ENCODE peak calls at places on chromosomes 2 and 18, in six cellular contexts. M, D, Q, X, Z and W are unnamed samples.

GRCh38 chr2:58237741-58238140 is 3.4 kb downstream of the FANCL start:
- DNase-seq in M (no peak), D (no peak), Q (no peak), X (no peak), Z (no peak), W (no peak)

GRCh38 chr2:20352230-20353216 is 1.9 kb upstream of the PUM2 start:
- DNase-seq in M (peak), D (no peak), Q (no peak), X (no peak), Z (no peak), W (no peak)

GRCh38 chr18:11946756-11947155 is 34.6 kb upstream of the IMPA2 start:
- DNase-seq in M (no peak), D (no peak), Q (no peak), X (no peak), Z (no peak), W (no peak)

GRCh38 chr2:45706028-45706427 is 54.6 kb downstream of the PRKCE start:
- DNase-seq in M (no peak), D (no peak), Q (no peak), X (no peak), Z (no peak), W (no peak)

GRCh38 chr2:102142829-102143449 is 393 bp downstream of the IL1R1 start:
- DNase-seq in M (no peak), D (no peak), Q (no peak), X (no peak), Z (no peak), W (no peak)

GRCh38 chr2:156399950-156400703 is 36.1 kb upstream of the GPD2 start:
- DNase-seq in M (peak), D (peak), Q (peak), X (peak), Z (peak), W (peak)

GRCh38 chr2:154855113-154855512 is 156.6 kb downstream of the KCNJ3 start:
- DNase-seq in M (no peak), D (no peak), Q (no peak), X (no peak), Z (no peak), W (no peak)

GRCh38 chr18:58239879-58240278 is 195.9 kb downstream of the NEDD4L start:
- DNase-seq in M (no peak), D (no peak), Q (no peak), X (no peak), Z (no peak), W (no peak)

GRCh38 chr2:169086893-169087467 is 17.6 kb downstream of the DHRS9 start:
- DNase-seq in M (no peak), D (no peak), Q (no peak), X (no peak), Z (no peak), W (no peak)

GRCh38 chr2:175595139-175595538 is 406.9 kb downstream of the LNPK start:
- DNase-seq in M (no peak), D (no peak), Q (no peak), X (no peak), Z (no peak), W (no peak)

GRCh38 chr2:25835906-25836305 is 42.4 kb downstream of the ASXL2 start:
- DNase-seq in M (no peak), D (no peak), Q (no peak), X (no peak), Z (no peak), W (no peak)

GRCh38 chr18:72799106-72799505 is 68.7 kb downstream of the NETO1 start:
- DNase-seq in M (no peak), D (no peak), Q (no peak), X (no peak), Z (no peak), W (no peak)

GRCh38 chr2:25960920-25961319 is 21.4 kb downstream of the KIF3C start:
- DNase-seq in M (no peak), D (no peak), Q (no peak), X (no peak), Z (no peak), W (no peak)

GRCh38 chr2:240818543-240819403 is 1.2 kb downstream of the KIF1A start:
- DNase-seq in M (peak), D (no peak), Q (no peak), X (no peak), Z (no peak), W (no peak)

GRCh38 chr2:241485172-241485911 is 23.0 kb downstream of the STK25 start:
- DNase-seq in M (no peak), D (no peak), Q (no peak), X (no peak), Z (no peak), W (no peak)

GRCh38 chr2:15092691-15093090 is 460.2 kb downstream of the LRATD1 start:
- DNase-seq in M (no peak), D (no peak), Q (no peak), X (no peak), Z (no peak), W (no peak)
- TF ChIP-seq TAF1 in M (no peak), D (no peak), Q (no peak), X (no peak), Z (no peak), W (no peak)

GRCh38 chr2:23241611-23242245 is 143.3 kb upstream of the KLHL29 start:
- DNase-seq in M (no peak), D (no peak), Q (no peak), X (no peak), Z (no peak), W (no peak)
- TF ChIP-seq TAF1 in M (no peak), D (no peak), Q (no peak), X (no peak), Z (no peak), W (no peak)

DNA sequence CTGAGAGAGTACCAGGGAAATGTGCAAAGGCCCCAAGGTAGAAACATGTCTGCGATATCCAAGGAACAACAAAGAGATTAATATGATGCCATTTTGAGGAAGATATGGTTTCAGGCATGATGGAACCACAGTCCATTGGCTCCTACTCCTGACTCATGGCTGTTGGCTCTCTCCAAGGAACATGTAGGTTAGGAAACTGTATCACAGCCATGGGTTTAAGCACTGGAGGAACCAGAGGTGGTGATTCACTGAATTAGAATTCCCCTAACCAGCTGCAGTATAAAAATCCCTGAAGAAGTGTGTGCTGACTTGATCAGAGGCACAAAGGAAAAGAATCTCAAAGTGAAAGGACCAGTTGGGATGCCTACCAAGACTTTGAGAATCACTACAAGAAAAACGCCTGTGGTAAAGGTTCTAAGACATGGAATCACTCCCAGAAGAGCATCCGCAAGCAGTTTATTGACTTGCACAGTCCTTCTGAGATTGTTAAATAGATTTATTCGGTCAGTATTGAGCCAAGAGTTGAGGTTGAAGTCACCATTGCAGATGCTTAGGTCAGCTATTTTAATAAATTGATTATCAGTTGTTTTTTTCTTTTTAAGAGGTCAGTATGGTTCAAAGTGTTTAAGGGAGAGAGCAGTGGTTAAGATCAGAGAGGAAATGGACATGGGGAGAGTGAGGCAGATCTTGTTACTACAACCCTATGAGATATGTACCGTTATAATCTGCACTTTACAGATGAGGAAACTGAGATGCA is 110.7 kb upstream of the OTX1 start:
- DNase-seq in M (no peak), D (no peak), Q (no peak), X (no peak), Z (no peak), W (no peak)
- TF ChIP-seq TAF1 in M (no peak), D (no peak), Q (no peak), X (no peak), Z (no peak), W (no peak)

GRCh38 chr18:36544036-36544725 is 246.7 kb downstream of the FHOD3 start:
- DNase-seq in M (no peak), D (no peak), Q (no peak), X (no peak), Z (no peak), W (no peak)
- TF ChIP-seq TAF1 in M (no peak), D (no peak), Q (no peak), X (no peak), Z (no peak), W (no peak)

GRCh38 chr2:44314354-44314753 is 39.1 kb downstream of the SLC3A1 start:
- DNase-seq in M (peak), D (no peak), Q (no peak), X (no peak), Z (no peak), W (no peak)

GRCh38 chr2:44305882-44306281 is 30.6 kb downstream of the SLC3A1 start:
- DNase-seq in M (no peak), D (no peak), Q (no peak), X (no peak), Z (no peak), W (no peak)

GRCh38 chr2:44315945-44316344 is 40.7 kb downstream of the SLC3A1 start:
- DNase-seq in M (no peak), D (no peak), Q (no peak), X (no peak), Z (no peak), W (no peak)

GRCh38 chr2:44310287-44310686 is 35.0 kb downstream of the SLC3A1 start:
- DNase-seq in M (no peak), D (no peak), Q (no peak), X (no peak), Z (no peak), W (no peak)
- TF ChIP-seq TAF1 in M (no peak), D (no peak), Q (no peak), X (no peak), Z (no peak), W (no peak)

GRCh38 chr2:85547089-85547858 is 8.3 kb downstream of the MAT2A start:
- DNase-seq in M (no peak), D (no peak), Q (no peak), X (no peak), Z (no peak), W (no peak)
- TF ChIP-seq TAF1 in M (no peak), D (no peak), Q (no peak), X (no peak), Z (no peak), W (no peak)

GRCh38 chr2:62738981-62739936 is 33.7 kb downstream of the EHBP1 start:
- DNase-seq in M (no peak), D (no peak), Q (no peak), X (no peak), Z (no peak), W (no peak)
- TF ChIP-seq TAF1 in M (no peak), D (no peak), Q (no peak), X (no peak), Z (no peak), W (no peak)

GRCh38 chr2:191105082-191105481 is 45.7 kb downstream of the STAT4 start:
- DNase-seq in M (no peak), D (no peak), Q (no peak), X (no peak), Z (no peak), W (no peak)
- TF ChIP-seq TAF1 in M (no peak), D (no peak), Q (no peak), X (no peak), Z (no peak), W (no peak)

GRCh38 chr2:120177973-120178372 is 45.2 kb downstream of the TMEM185B start:
- DNase-seq in M (no peak), D (no peak), Q (no peak), X (peak), Z (no peak), W (no peak)

GRCh38 chr2:120175000-120175581 is 48.1 kb downstream of the TMEM185B start:
- DNase-seq in M (peak), D (peak), Q (no peak), X (no peak), Z (no peak), W (no peak)

GRCh38 chr2:120180066-120180465 is 43.1 kb downstream of the TMEM185B start:
- DNase-seq in M (no peak), D (no peak), Q (no peak), X (no peak), Z (no peak), W (no peak)

GRCh38 chr2:120176526-120176925 is 46.7 kb downstream of the TMEM185B start:
- DNase-seq in M (no peak), D (no peak), Q (no peak), X (no peak), Z (no peak), W (no peak)

GRCh38 chr2:120177011-120177621 is 46.1 kb downstream of the TMEM185B start:
- DNase-seq in M (no peak), D (peak), Q (no peak), X (peak), Z (peak), W (peak)
- TF ChIP-seq TAF1 in M (no peak), D (no peak), Q (no peak), X (no peak), Z (peak), W (peak)

GRCh38 chr2:230634146-230634545 is 78.5 kb upstream of the CAB39 start:
- DNase-seq in M (no peak), D (no peak), Q (no peak), X (no peak), Z (no peak), W (no peak)

GRCh38 chr2:230640540-230641011 is 72.1 kb upstream of the CAB39 start:
- DNase-seq in M (no peak), D (no peak), Q (no peak), X (no peak), Z (no peak), W (no peak)

GRCh38 chr2:230631470-230631869 is 81.2 kb upstream of the CAB39 start:
- DNase-seq in M (no peak), D (no peak), Q (no peak), X (no peak), Z (no peak), W (no peak)

GRCh38 chr2:230636684-230637271 is 75.9 kb upstream of the CAB39 start:
- DNase-seq in M (no peak), D (no peak), Q (no peak), X (no peak), Z (no peak), W (no peak)
- TF ChIP-seq TAF1 in M (no peak), D (no peak), Q (no peak), X (no peak), Z (no peak), W (no peak)